ENCODE peak calls at places on chromosomes 7 and 10, in four cellular contexts. K is IMR-90, Z is body of pancreas, W is mucosa of descending colon. L is an unnamed sample.

GRCh38 chr7:90516257-90516656 is 46.8 kb downstream of the PTTG1IP2 start:
- DNase-seq in W (no peak), K (no peak), Z (no peak), L (no peak)

GRCh38 chr7:124752310-124752709 is 13.3 kb downstream of the GPR37 start:
- DNase-seq in Z (no peak), K (peak; percentile 94), W (no peak), L (no peak)

GRCh38 chr10:20898851-20899250 is 1.7 kb upstream of the NEBL start:
- DNase-seq in K (no peak), Z (no peak), W (no peak), L (no peak)

GRCh38 chr7:112383671-112384417 is 66.4 kb upstream of the IFRD1 start:
- DNase-seq in W (no peak), K (no peak), Z (peak; percentile 47), L (no peak)

GRCh38 chr7:141701489-141702046 is 398 bp downstream of the DENND11 start:
- DNase-seq in Z (peak; percentile 50), W (peak; percentile 72), K (no peak), L (peak; percentile 57)

GRCh38 chr10:73493781-73494180 is 2.0 kb downstream of the PPP3CB start:
- DNase-seq in Z (no peak), W (no peak), K (peak; percentile 80), L (no peak)

GRCh38 chr10:29691564-29692064 is 56.8 kb upstream of the SVIL start:
- DNase-seq in Z (no peak), W (no peak), K (peak; percentile 55), L (peak; percentile 3)

GRCh38 chr7:19928247-19928646 is 154.8 kb upstream of the TMEM196 start:
- DNase-seq in W (no peak), K (no peak), Z (no peak), L (no peak)

GRCh38 chr7:116588641-116589594 is 64.1 kb downstream of the CAV1 start:
- DNase-seq in K (peak; percentile 81), W (no peak), Z (no peak), L (peak; percentile 57)

GRCh38 chr7:41298343-41298875 is 404.5 kb downstream of the INHBA start:
- DNase-seq in W (no peak), Z (no peak), K (no peak), L (no peak)

GRCh38 chr10:47060993-47061500 is 149.8 kb downstream of the PTPN20 start:
- DNase-seq in K (no peak), Z (no peak), W (no peak), L (no peak)

GRCh38 chr7:6917258-6917657 is 91.2 kb upstream of the CCZ1B start:
- DNase-seq in Z (no peak), K (no peak), W (no peak), L (no peak)

GRCh38 chr10:29996842-29997123 is 62.6 kb downstream of the JCAD start:
- DNase-seq in Z (no peak), W (no peak), K (no peak), L (no peak)

GRCh38 chr10:105017116-105017515 is 376.0 kb downstream of the SORCS3 start:
- DNase-seq in Z (no peak), K (no peak), W (no peak), L (no peak)

GRCh38 chr10:20058135-20058534 is 241.9 kb downstream of the PLXDC2 start:
- DNase-seq in W (no peak), Z (no peak), K (no peak), L (peak; percentile 6)

GRCh38 chr7:158847451-158847866 is 8.9 kb upstream of the DYNC2I1 start:
- DNase-seq in Z (no peak), K (no peak), W (no peak), L (no peak)

GRCh38 chr7:102912742-102913141 is at the start of gene LRRC17:
- DNase-seq in K (peak; percentile 97), Z (no peak), W (no peak), L (no peak)

GRCh38 chr7:79965946-79966345 is 168.7 kb upstream of the GNAI1 start:
- DNase-seq in K (no peak), Z (no peak), W (no peak), L (no peak)

GRCh38 chr7:86951895-86952294 is 107.6 kb downstream of the ELAPOR2 start:
- DNase-seq in K (no peak), W (no peak), Z (no peak), L (no peak)

GRCh38 chr10:80526742-80527141 is 11.0 kb upstream of the SH2D4B start:
- DNase-seq in Z (no peak), W (no peak), K (no peak), L (no peak)

GRCh38 chr7:44333971-44334733 is 8.8 kb upstream of the CAMK2B start:
- DNase-seq in K (no peak), Z (no peak), W (no peak), L (no peak)

GRCh38 chr7:73701357-73701995 is 18.0 kb downstream of the STX1A start:
- DNase-seq in K (peak; percentile 33), W (no peak), Z (peak; percentile 64), L (peak; percentile 90)

GRCh38 chr10:114908896-114909295 is 29.1 kb upstream of the TRUB1 start:
- DNase-seq in Z (no peak), W (no peak), K (no peak), L (no peak)

GRCh38 chr10:126397640-126398382 is 9.5 kb upstream of the ADAM12 start:
- DNase-seq in Z (peak; percentile 31), W (no peak), K (peak; percentile 98), L (no peak)

GRCh38 chr10:126516515-126516914 is 128.2 kb upstream of the ADAM12 start:
- DNase-seq in K (no peak), W (no peak), Z (no peak), L (no peak)

GRCh38 chr7:10815546-10815945 is 158.1 kb upstream of the PHF14 start:
- DNase-seq in K (no peak), W (no peak), Z (no peak), L (no peak)

GRCh38 chr7:27453702-27454405 is 208.8 kb downstream of the HIBADH start:
- DNase-seq in Z (peak; percentile 12), W (no peak), K (peak; percentile 89), L (no peak)

GRCh38 chr7:70660819-70661191 is 471.1 kb upstream of the GALNT17 start:
- DNase-seq in K (no peak), Z (no peak), W (no peak), L (no peak)

GRCh38 chr10:47192273-47192672 is 107.7 kb upstream of the GDF10 start:
- DNase-seq in K (no peak), W (no peak), Z (no peak), L (no peak)

DNA sequence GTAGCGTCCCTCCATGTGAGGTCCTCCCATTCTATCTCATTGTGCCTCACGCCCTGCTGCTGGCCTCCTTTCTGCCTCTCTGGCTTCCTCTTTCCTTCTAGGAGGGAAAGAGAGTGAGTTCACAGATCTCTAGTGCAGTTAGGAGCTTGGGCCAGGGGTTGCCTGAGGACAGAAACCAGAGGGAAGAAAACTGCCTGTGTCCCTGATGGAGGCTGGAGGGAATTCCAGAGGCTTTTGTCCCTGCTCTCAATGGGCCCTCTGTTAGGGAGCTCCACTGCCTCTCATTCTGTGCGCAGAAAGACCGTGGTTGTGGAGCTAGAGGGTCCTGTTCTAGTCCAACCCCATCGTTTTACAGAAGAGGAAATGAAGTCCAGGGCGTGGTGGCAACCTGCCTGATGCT is 4.6 kb downstream of the MARVELD1 start:
- DNase-seq in W (no peak), Z (no peak), K (no peak), L (no peak)
- H3K4me1 ChIP-seq in W (peaks cover 66% of the 10 kb centered on the region), Z (peaks cover 38% of the 10 kb centered on the region), K (peaks cover 23% of the 10 kb centered on the region), L (peaks cover 9% of the 10 kb centered on the region)

GRCh38 chr10:86511027-86511865 is 10.3 kb downstream of the WAPL start:
- DNase-seq in K (no peak), W (no peak), Z (no peak), L (no peak)

GRCh38 chr10:86506062-86506461 is 15.5 kb downstream of the WAPL start:
- DNase-seq in W (no peak), K (no peak), Z (no peak), L (no peak)

GRCh38 chr10:86506499-86506898 is 15.1 kb downstream of the WAPL start:
- DNase-seq in K (no peak), W (no peak), Z (no peak), L (no peak)

GRCh38 chr10:86509145-86509544 is 12.4 kb downstream of the WAPL start:
- DNase-seq in K (no peak), Z (no peak), W (no peak), L (no peak)

DNA sequence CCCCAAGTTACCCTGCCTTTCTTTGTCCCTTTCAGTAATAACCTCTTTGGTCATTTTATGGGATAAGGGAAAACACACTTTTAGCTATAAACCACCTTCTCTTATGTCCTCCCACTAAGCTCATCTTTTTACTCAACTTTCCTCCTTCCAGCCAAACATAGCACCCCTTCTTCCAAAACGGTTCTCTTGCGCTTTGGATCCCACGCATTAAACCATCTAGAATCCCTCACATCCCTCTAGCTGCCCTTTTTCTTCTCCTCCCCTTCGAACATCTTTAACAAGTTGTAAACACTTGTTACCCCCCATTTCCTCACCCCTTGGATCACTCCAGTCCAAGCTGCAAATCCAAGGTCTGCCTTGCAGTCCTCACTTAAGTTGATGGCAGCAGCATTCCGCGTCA is 13.4 kb downstream of the WAPL start:
- DNase-seq in K (no peak), W (no peak), Z (no peak), L (no peak)
- H3K4me1 ChIP-seq in K (peaks cover 3% of the 10 kb centered on the region), W (no peaks in the 10 kb centered on the region), Z (peaks cover 29% of the 10 kb centered on the region), L (peaks cover 2% of the 10 kb centered on the region)

GRCh38 chr10:99976886-99977391 is 32.8 kb downstream of the DNMBP start:
- DNase-seq in K (peak; percentile 92), W (no peak), Z (peak; percentile 6), L (peak; percentile 43)
- H3K4me1 ChIP-seq in K (peaks cover 13% of the 10 kb centered on the region), W (peaks cover 20% of the 10 kb centered on the region), Z (peaks cover 28% of the 10 kb centered on the region), L (peaks cover 6% of the 10 kb centered on the region)

DNA sequence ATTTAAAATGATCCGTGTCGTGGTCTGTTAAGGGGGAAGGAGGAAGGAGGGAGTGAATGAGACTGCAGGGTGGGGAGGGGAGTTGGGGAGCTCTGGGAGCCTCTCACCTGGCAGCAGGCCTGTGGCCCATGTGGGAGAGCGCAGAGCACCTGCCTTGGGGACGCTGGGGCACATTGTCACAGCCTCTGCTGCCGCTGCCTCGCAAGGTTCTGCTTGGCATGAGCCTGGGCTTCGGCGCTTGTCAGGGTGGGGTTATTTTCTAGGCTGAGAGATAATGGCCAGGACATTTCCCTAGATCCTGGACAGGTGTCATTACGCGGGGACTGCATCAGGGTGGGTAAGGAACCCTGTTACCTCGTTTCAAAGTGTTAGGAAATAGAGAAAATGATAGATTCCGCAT is 2.2 kb upstream of the SUN1 start:
- DNase-seq in W (no peak), K (no peak), Z (no peak), L (peak; percentile 17)
- H3K4me1 ChIP-seq in W (peaks cover 26% of the 10 kb centered on the region), K (peaks cover 30% of the 10 kb centered on the region), Z (peaks cover 32% of the 10 kb centered on the region), L (peaks cover 8% of the 10 kb centered on the region)